ENCODE peak calls at places on chromosome 22, in five cellular contexts. P is HEK293T, Z is HepG2, G is SK-N-SH, J is GM12878. X is an unnamed sample.
A peak's percentile ranks its signal among the peaks of the same experiment; 100 is the strongest.

GRCh38 chr22:50621491-50621880 is 6.5 kb downstream of the ARSA start:
- DNase-seq in P (no peak), Z (no peak), G (peak; percentile 13), J (peak; percentile 69), X (no peak)

GRCh38 chr22:36415415-36416168 is 27.8 kb upstream of the MYH9 start:
- DNase-seq in P (no peak), Z (no peak), G (no peak), J (no peak), X (no peak)

GRCh38 chr22:46956498-46957215 is 194.2 kb downstream of the TBC1D22A start:
- DNase-seq in P (no peak), Z (no peak), G (no peak), J (no peak), X (no peak)

GRCh38 chr22:49969751-49970527 is 9.4 kb downstream of the PIM3 start:
- DNase-seq in P (no peak), Z (no peak), G (peak; percentile 21), J (no peak), X (no peak)

GRCh38 chr22:48595511-48595905 is 1232.2 kb downstream of the BRD1 start:
- DNase-seq in P (no peak), Z (no peak), G (no peak), J (no peak), X (no peak)

GRCh38 chr22:40919446-40919845 is 31.7 kb upstream of the RBX1 start:
- DNase-seq in P (no peak), Z (no peak), G (no peak), J (no peak), X (no peak)

GRCh38 chr22:45590262-45590661 is 81.4 kb upstream of the ATXN10 start:
- DNase-seq in P (no peak), Z (no peak), G (no peak), J (no peak), X (no peak)

GRCh38 chr22:35930933-35931332 is 97.7 kb downstream of the RBFOX2 start:
- DNase-seq in P (peak; percentile 55), Z (peak; percentile 78), G (peak; percentile 59), J (peak; percentile 24), X (peak; percentile 46)

GRCh38 chr22:41442240-41442792 is 4.3 kb downstream of the TOB2 start:
- DNase-seq in P (no peak), Z (no peak), G (no peak), J (no peak), X (no peak)

GRCh38 chr22:41825376-41825775 is 7.5 kb upstream of the SREBF2 start:
- DNase-seq in P (no peak), Z (no peak), G (no peak), J (no peak), X (no peak)

GRCh38 chr22:17774206-17774927 is at the start of gene BID:
- DNase-seq in P (peak; percentile 54), Z (no peak), G (peak; percentile 84), J (no peak), X (peak; percentile 81)

GRCh38 chr22:23064381-23065068 is 5.8 kb upstream of the GNAZ start:
- DNase-seq in P (no peak), Z (no peak), G (peak; percentile 3), J (no peak), X (no peak)

GRCh38 chr22:50714631-50715179 is 23.3 kb upstream of the ACR start:
- DNase-seq in P (no peak), Z (no peak), G (no peak), J (no peak), X (no peak)

GRCh38 chr22:47154621-47155081 is 392.2 kb downstream of the TBC1D22A start:
- DNase-seq in P (no peak), Z (no peak), G (peak; percentile 88), J (no peak), X (no peak)

GRCh38 chr22:30252411-30253204 is 6.0 kb upstream of the LIF start:
- DNase-seq in P (no peak), Z (no peak), G (no peak), J (no peak), X (no peak)
- TF ChIP-seq FOXM1 in P (no peak), Z (no peak), G (no peak), J (no peak), X (no peak)

DNA sequence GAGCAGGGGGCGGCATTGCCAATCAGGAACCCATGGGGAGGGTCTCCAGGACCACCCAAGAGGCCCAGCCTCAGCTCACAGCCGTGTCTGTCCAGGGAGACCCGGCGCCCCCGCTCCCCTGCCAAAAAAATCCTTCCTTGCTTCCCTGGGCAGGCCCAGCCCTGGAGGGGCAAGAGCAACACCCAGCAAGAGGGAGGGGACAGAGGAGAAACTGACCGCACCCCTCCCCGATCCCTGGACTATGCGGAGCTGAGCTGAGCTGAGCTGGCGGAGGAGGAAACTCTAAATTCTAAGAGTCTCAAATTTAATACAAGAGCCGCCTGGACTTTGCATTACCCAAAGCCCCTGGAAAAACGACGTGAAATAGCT is 52.0 kb upstream of the SHISAL1 start:
- DNase-seq in P (no peak), Z (no peak), G (no peak), J (no peak), X (no peak)
- TF ChIP-seq FOXM1 in P (no peak), Z (no peak), G (no peak), J (no peak), X (no peak)

GRCh38 chr22:24997023-24997422 is 44.5 kb downstream of the KIAA1671 start:
- DNase-seq in P (no peak), Z (no peak), G (no peak), J (no peak), X (no peak)

GRCh38 chr22:24995649-24996180 is 43.2 kb downstream of the KIAA1671 start:
- DNase-seq in P (no peak), Z (no peak), G (no peak), J (no peak), X (no peak)

GRCh38 chr22:24992946-24993345 is 40.4 kb downstream of the KIAA1671 start:
- DNase-seq in P (no peak), Z (no peak), G (no peak), J (no peak), X (no peak)

GRCh38 chr22:24994070-24994763 is 41.7 kb downstream of the KIAA1671 start:
- DNase-seq in P (no peak), Z (no peak), G (no peak), J (no peak), X (no peak)

GRCh38 chr22:24996420-24996952 is 44.0 kb downstream of the KIAA1671 start:
- DNase-seq in P (peak; percentile 67), Z (no peak), G (peak; percentile 44), J (no peak), X (no peak)
- TF ChIP-seq FOXM1 in P (no peak), Z (no peak), G (no peak), J (no peak), X (no peak)

GRCh38 chr22:19722915-19723164 is 499 bp upstream of the GP1BB start:
- DNase-seq in P (no peak), Z (no peak), G (no peak), J (no peak), X (no peak)
- TF ChIP-seq FOXM1 in P (no peak), Z (no peak), G (no peak), J (no peak), X (no peak)

GRCh38 chr22:19779685-19780268 is 19.2 kb downstream of the TBX1 start:
- DNase-seq in P (no peak), Z (no peak), G (no peak), J (no peak), X (peak; percentile 63)
- TF ChIP-seq FOXM1 in P (no peak), Z (no peak), G (no peak), J (no peak), X (no peak)

GRCh38 chr22:32648486-32648885 is 153.0 kb upstream of the TIMP3 start:
- DNase-seq in P (no peak), Z (no peak), G (no peak), J (no peak), X (no peak)

GRCh38 chr22:32643246-32643645 is 158.3 kb upstream of the TIMP3 start:
- DNase-seq in P (no peak), Z (no peak), G (no peak), J (no peak), X (no peak)

GRCh38 chr22:32649515-32650200 is 151.8 kb upstream of the TIMP3 start:
- DNase-seq in P (no peak), Z (no peak), G (no peak), J (no peak), X (peak; percentile 11)

GRCh38 chr22:32646476-32646875 is 155.0 kb upstream of the TIMP3 start:
- DNase-seq in P (no peak), Z (no peak), G (no peak), J (no peak), X (no peak)

DNA sequence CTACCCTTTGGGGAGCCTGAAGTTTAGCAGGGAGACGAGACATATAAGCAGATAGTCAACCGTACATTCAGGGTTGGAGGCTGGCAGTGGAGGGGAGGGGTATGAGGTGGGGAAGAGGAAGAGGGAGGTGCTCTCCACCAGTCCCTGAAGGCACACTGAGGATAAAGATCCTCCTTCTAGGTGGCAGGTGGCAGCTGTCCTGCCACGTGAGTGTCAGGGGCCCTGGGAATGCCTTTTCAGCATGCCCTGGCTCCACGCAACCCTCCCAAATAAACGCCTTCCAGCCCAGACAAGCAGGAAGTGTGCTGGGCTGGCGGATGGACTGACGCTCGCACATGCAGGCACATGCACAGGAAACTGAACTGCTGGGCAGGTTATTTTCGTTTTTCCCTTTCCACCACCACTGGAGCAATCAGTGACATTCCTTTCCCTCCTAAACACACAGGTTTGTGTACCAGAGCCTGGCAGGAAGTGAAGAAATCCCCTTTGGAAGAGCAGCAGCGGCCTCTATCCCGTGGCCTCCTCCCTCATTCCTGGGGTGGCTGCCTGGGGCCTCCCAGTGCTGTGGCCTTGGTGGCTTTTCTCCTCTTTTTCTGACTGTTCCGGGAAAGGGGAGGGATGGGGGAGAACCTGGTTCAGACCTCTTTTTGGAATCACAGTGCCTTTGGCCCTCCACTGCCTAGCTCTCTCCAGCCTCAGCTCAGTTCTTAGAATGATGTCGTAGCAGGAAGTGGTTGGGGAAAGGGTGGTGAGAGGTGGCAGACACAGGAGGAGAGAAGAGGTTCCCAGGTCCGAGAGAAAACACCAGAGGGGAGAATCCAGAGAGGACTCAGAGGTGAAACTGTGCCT is 157.0 kb upstream of the TIMP3 start:
- DNase-seq in P (no peak), Z (peak; percentile 98), G (no peak), J (no peak), X (no peak)
- TF ChIP-seq FOXM1 in P (no peak), Z (no peak), G (no peak), J (no peak), X (no peak)

X was measured in K562.